ENCODE peak calls at places on chromosomes 16 and 17, in eight cellular contexts. V is NCI-H187; M is stimulated activated naive B cell treated with anti-CD40 and anti-IgM and Interleukin-4, amounts not matched to agents 10 μg/mL and 1 μg/mL and 100 μg/mL, for 72 hours; A is KG1; X is stimulated activated CD4-positive, alpha-beta T cell treated with anti-CD3 and anti-CD28 coated beads, Interleukin-2, amount 100 ng/mL, for 24 hours; L is NCI-H1048; S is body of pancreas; C is LHCN-M2. P is an unnamed sample.
A peak's percentile ranks its signal among the peaks of the same experiment; 100 is the strongest.

GRCh38 chr17:71948703-71949422 is 172.0 kb upstream of the SOX9 start:
- DNase-seq in M (no peak), S (no peak), X (no peak), A (no peak), V (no peak), C (no peak), L (no peak), P (no peak)

GRCh38 chr16:22915003-22915402 is 101.0 kb downstream of the HS3ST2 start:
- DNase-seq in S (no peak), V (no peak), M (no peak), X (no peak), C (no peak), L (no peak), A (no peak), P (no peak)

GRCh38 chr16:88905563-88905962 is 39.1 kb upstream of the PABPN1L start:
- DNase-seq in L (no peak), X (peak; percentile 34), A (no peak), V (no peak), C (no peak), M (no peak), S (no peak), P (no peak)

GRCh38 chr16:82033006-82033405 is 2.0 kb upstream of the HSD17B2 start:
- DNase-seq in S (peak; percentile 28), X (no peak), A (no peak), L (no peak), C (no peak), V (no peak), M (no peak), P (no peak)

GRCh38 chr16:88427376-88427775 is 25.7 kb upstream of the ZFPM1 start:
- DNase-seq in M (no peak), X (no peak), A (no peak), S (no peak), V (no peak), L (no peak), C (no peak), P (no peak)

GRCh38 chr17:41917957-41918391 is 777 bp downstream of the ACLY start:
- DNase-seq in M (no peak), C (peak; percentile 37), L (no peak), A (no peak), S (peak; percentile 61), V (peak; percentile 23), X (peak; percentile 60), P (no peak)

GRCh38 chr17:66426397-66427033 is 124.1 kb downstream of the PRKCA start:
- DNase-seq in X (peak; percentile 23), C (no peak), L (no peak), S (peak; percentile 13), M (no peak), V (no peak), A (no peak), P (no peak)

GRCh38 chr17:78940708-78941107 is 15.5 kb upstream of the TIMP2 start:
- DNase-seq in V (no peak), A (no peak), M (no peak), X (no peak), L (no peak), S (no peak), C (no peak), P (no peak)

GRCh38 chr16:1763521-1764511 is 7.5 kb downstream of the NME3 start:
- DNase-seq in X (no peak), M (no peak), C (no peak), L (no peak), V (no peak), S (no peak), A (no peak), P (no peak)

GRCh38 chr16:56121156-56121500 is 70.2 kb upstream of the GNAO1 start:
- DNase-seq in L (no peak), C (no peak), V (no peak), X (no peak), S (no peak), M (peak; percentile 29), A (no peak), P (no peak)

GRCh38 chr17:61155590-61156181 is 244.0 kb upstream of the TBX2 start:
- DNase-seq in C (no peak), A (no peak), V (no peak), L (no peak), X (no peak), M (no peak), S (no peak), P (no peak)

P was measured in NCI-H2081 treated with DMSO at 0.1 percent for 48 hours.